ENCODE peak calls at places on chromosomes 5 and 9, in five cellular contexts. F, H, I, W and E are unnamed samples.

GRCh38 chr9:128470560-128470959 is 14.8 kb downstream of the ODF2 start:
- DNase-seq in F (no peak), H (no peak), I (no peak), W (peak), E (no peak)

GRCh38 chr9:7234144-7234543 is 476.4 kb downstream of the KDM4C start:
- DNase-seq in F (no peak), H (peak), I (no peak), W (no peak), E (no peak)

GRCh38 chr9:118362123-118362522 is 657.9 kb downstream of the TLR4 start:
- DNase-seq in F (no peak), H (no peak), I (no peak), W (no peak), E (no peak)

GRCh38 chr9:38336341-38336740 is 56.2 kb upstream of the ALDH1B1 start:
- DNase-seq in F (no peak), H (no peak), I (no peak), W (no peak), E (no peak)

GRCh38 chr9:138077898-138078540 is 200.4 kb downstream of the CACNA1B start:
- DNase-seq in F (no peak), H (no peak), I (no peak), W (no peak), E (no peak)

GRCh38 chr5:128965638-128966302 is 482 bp downstream of the SLC27A6 start:
- DNase-seq in F (no peak), H (peak), I (no peak), W (no peak), E (no peak)

GRCh38 chr5:95022967-95023695 is 261.8 kb downstream of the MCTP1 start:
- DNase-seq in F (peak), H (no peak), I (no peak), W (no peak), E (no peak)

GRCh38 chr9:87442451-87442850 is 55.2 kb upstream of the DAPK1 start:
- DNase-seq in F (no peak), H (no peak), I (no peak), W (no peak), E (no peak)

GRCh38 chr5:180330810-180331646 is 22.1 kb downstream of the GFPT2 start:
- DNase-seq in F (no peak), H (no peak), I (no peak), W (peak), E (no peak)